ENCODE peak calls at places on chromosome 1, in five cellular contexts. P is mammary epithelial cell, G is aorta, T is SJSA1, J is upper lobe of left lung. O is an unnamed sample. For H3K36me3 and H3K4me1, the result is how much of the 10 kb centered on the place peaks cover.

GRCh38 chr1:178541829-178542553 is 29.1 kb downstream of the TEX35 start:
- DNase-seq in G (peak), P (peak), T (peak), J (peak), O (peak)

GRCh38 chr1:210232524-210233215 is at the start of gene SERTAD4:
- DNase-seq in G (peak), T (peak), J (peak), P (peak), O (peak)

GRCh38 chr1:185733818-185734709 is at the start of gene HMCN1:
- DNase-seq in G (peak), T (peak), J (peak), P (peak), O (peak)

GRCh38 chr1:216815239-216815955 is 92.2 kb upstream of the ESRRG start:
- DNase-seq in G (no peak), P (no peak), T (no peak), J (no peak), O (no peak)

GRCh38 chr1:100265562-100265930 is 470 bp upstream of the RTCA start:
- DNase-seq in T (no peak), P (peak), G (no peak), J (no peak), O (no peak)

GRCh38 chr1:85219853-85220610 is 19.2 kb upstream of the SYDE2 start:
- DNase-seq in J (no peak), P (no peak), T (no peak), G (no peak), O (no peak)

GRCh38 chr1:204102719-204103118 is 29.8 kb downstream of the SOX13 start:
- DNase-seq in G (no peak), J (no peak), T (no peak), P (peak), O (no peak)

GRCh38 chr1:203408485-203409229 is 57.7 kb upstream of the FMOD start:
- DNase-seq in G (peak), J (peak), T (peak), P (peak), O (no peak)

GRCh38 chr1:40751802-40752201 is 31.8 kb upstream of the KCNQ4 start:
- DNase-seq in J (no peak), P (peak), G (no peak), T (no peak), O (no peak)
- H3K36me3 ChIP-seq in J (half or more), P (under half), G (under half), T (half or more), O (under half)

GRCh38 chr1:14255231-14255630 is 343.3 kb upstream of the KAZN start:
- DNase-seq in J (no peak), G (no peak), T (no peak), P (no peak), O (no peak)
- H3K4me3 ChIP-seq in J (no peak), G (no peak), T (no peak), P (no peak), O (no peak)

DNA sequence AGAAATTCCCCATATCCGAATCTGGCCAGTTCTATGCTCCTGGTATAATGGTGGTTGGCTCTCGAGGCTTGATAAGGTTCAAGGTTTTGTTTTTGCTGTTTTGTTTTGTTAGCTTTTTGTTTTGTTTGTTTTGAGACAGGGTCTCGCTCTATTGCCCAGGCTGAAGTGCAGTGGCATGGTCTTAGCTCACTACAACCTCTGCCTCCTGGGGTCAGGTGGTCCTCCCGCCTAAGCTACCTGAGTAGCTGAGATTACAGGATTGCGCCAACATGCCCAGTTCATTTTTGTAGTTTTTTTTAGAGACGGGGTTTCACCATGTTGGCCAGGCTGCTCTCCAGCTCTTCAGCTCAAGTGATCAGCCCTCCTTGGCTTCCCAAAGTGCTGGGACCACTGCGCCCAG is 109.1 kb upstream of the ERRFI1 start:
- DNase-seq in T (no peak), J (no peak), P (no peak), G (no peak), O (no peak)
- H3K4me1 ChIP-seq in T (half or more), J (under half), P (under half), G (under half), O (under half)

DNA sequence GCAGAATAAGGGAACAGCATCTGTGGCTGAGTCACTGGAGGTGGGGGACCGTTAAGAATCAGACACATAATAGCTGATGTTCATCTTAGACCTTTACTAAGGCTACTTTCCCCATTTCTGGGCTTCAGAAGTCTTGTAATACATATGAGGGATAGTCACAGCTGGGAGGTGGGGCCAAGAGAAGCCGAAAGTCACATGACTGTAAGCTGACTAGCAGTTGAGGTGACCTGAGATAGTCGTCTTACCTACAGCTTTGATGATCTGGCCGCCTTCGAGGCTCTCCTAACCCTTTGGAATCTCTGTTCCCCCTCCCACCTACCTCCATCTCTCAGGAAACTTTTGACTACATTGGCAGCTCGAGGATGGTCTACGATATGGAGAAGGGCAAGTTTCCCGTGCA is 9.4 kb downstream of the NCSTN start:
- DNase-seq in T (no peak), G (no peak), P (no peak), J (no peak), O (no peak)
- H3K36me3 ChIP-seq in T (half or more), G (under half), P (under half), J (half or more), O (under half)

DNA sequence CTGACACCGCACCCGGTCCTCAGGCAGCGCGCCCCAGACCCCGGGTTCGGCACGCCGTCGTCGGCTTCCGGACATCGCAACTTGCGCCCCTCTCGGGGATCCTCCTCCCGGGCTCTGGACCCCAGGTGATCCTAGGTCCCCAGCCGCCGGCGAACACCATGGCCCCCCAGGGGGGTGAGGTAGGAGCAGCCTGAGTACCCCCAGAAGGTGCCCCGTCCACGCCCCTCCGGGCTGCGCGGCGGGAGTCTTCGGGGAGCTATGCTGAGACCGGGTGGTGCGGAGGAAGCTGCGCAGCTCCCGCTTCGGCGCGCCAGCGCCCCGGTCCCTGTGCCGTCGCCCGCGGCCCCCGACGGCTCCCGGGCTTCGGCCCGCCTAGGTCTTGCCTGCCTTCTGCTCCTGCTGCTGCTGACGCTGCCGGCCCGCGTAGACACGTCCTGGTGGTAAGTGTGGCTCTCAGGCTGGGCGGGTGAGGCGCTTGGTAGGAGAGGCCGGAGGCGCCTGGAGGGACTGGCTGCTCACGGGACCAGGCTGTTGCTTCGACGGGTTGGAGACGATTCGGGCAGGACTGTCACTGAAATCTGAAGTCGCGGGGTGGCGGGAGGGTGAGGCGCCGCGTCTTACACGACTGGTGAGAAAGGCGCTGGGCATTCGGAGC is 367 bp downstream of the WNT2B start:
- DNase-seq in T (no peak), P (no peak), G (no peak), J (peak), O (no peak)
- H3K4me3 ChIP-seq in T (peak), P (peak), G (peak), J (peak), O (peak)

DNA sequence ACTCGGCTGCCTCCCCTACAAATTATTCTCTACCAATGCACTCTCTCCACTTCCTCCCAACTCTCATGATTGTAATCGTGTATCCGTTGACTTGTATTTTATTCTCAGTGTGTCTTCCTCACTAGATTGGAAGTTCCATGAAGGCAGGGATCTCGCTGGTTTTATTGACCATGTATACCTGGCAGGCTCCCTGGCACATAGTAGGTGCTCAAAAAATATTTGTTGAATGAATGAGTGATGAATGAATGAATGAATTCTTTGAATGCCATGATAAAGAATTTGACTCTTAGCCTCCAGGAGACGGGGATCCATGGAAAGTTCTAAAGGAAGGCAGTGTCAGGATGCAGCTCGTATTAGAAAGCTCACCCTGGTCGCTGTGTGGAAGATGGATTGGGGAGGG is 28.8 kb upstream of the WASF2 start:
- DNase-seq in T (no peak), P (no peak), G (no peak), J (no peak), O (no peak)
- H3K4me1 ChIP-seq in T (under half), P (half or more), G (under half), J (under half), O (half or more)

GRCh38 chr1:10459185-10459584 is 9.4 kb downstream of the CORT start:
- DNase-seq in G (no peak), P (peak), J (peak), T (no peak), O (peak)
- H3K36me3 ChIP-seq in G (under half), P (under half), J (under half), T (under half), O (under half)

GRCh38 chr1:223133301-223133823 is 9.7 kb downstream of the TLR5 start:
- DNase-seq in T (no peak), J (peak), P (no peak), G (no peak), O (no peak)
- H3K4me3 ChIP-seq in T (no peak), J (peak), P (no peak), G (no peak), O (peak)

O was measured in Caco-2.